ENCODE peak calls at places on chromosomes 5 and 9, in nine cellular contexts. One of them, this sample, is unnamed.

GRCh38 chr9:12785251-12785880 is 10.5 kb downstream of the LURAP1L start:
- DNase-seq in activated T-helper 1 cell treated with anti-CD3 and anti-CD28 coated beads, Interleukin-2, amount 50 U/mL, for 16 hours: no peak
- DNase-seq in NCI-H2171 treated with DMSO at 0.1 percent for 48 hours: no peak
- DNase-seq in thyroid gland: peak
- DNase-seq in stimulated activated CD8-positive, alpha-beta memory T cell treated with anti-CD3 and anti-CD28 coated beads, Interleukin-2, amount 100 ng/mL, for 1 hour: no peak
- DNase-seq in NCI-H1436: no peak
- DNase-seq in left ventricle myocardium superior: peak
- DNase-seq in activated CD4-positive, alpha-beta T cell treated with anti-CD3 and anti-CD28 coated beads, Interleukin-2, amount 50 U/mL, for 1 hour: no peak
- DNase-seq in choroid plexus epithelial cell: peak
- DNase-seq in this sample: no peak

GRCh38 chr9:97438666-97439065 is 26.8 kb downstream of the TDRD7 start:
- DNase-seq in activated T-helper 1 cell treated with anti-CD3 and anti-CD28 coated beads, Interleukin-2, amount 50 U/mL, for 16 hours: no peak
- DNase-seq in NCI-H2171 treated with DMSO at 0.1 percent for 48 hours: no peak
- DNase-seq in thyroid gland: no peak
- DNase-seq in stimulated activated CD8-positive, alpha-beta memory T cell treated with anti-CD3 and anti-CD28 coated beads, Interleukin-2, amount 100 ng/mL, for 1 hour: no peak
- DNase-seq in NCI-H1436: no peak
- DNase-seq in left ventricle myocardium superior: no peak
- DNase-seq in activated CD4-positive, alpha-beta T cell treated with anti-CD3 and anti-CD28 coated beads, Interleukin-2, amount 50 U/mL, for 1 hour: no peak
- DNase-seq in choroid plexus epithelial cell: peak
- DNase-seq in this sample: no peak

GRCh38 chr5:148849461-148849860 is 23.1 kb downstream of the ADRB2 start:
- DNase-seq in activated T-helper 1 cell treated with anti-CD3 and anti-CD28 coated beads, Interleukin-2, amount 50 U/mL, for 16 hours: no peak
- DNase-seq in NCI-H2171 treated with DMSO at 0.1 percent for 48 hours: no peak
- DNase-seq in thyroid gland: no peak
- DNase-seq in stimulated activated CD8-positive, alpha-beta memory T cell treated with anti-CD3 and anti-CD28 coated beads, Interleukin-2, amount 100 ng/mL, for 1 hour: peak
- DNase-seq in NCI-H1436: no peak
- DNase-seq in left ventricle myocardium superior: no peak
- DNase-seq in activated CD4-positive, alpha-beta T cell treated with anti-CD3 and anti-CD28 coated beads, Interleukin-2, amount 50 U/mL, for 1 hour: peak
- DNase-seq in choroid plexus epithelial cell: no peak
- DNase-seq in this sample: no peak

GRCh38 chr9:16377311-16377710 is 493.2 kb downstream of the BNC2 start:
- DNase-seq in activated T-helper 1 cell treated with anti-CD3 and anti-CD28 coated beads, Interleukin-2, amount 50 U/mL, for 16 hours: no peak
- DNase-seq in NCI-H2171 treated with DMSO at 0.1 percent for 48 hours: no peak
- DNase-seq in thyroid gland: no peak
- DNase-seq in stimulated activated CD8-positive, alpha-beta memory T cell treated with anti-CD3 and anti-CD28 coated beads, Interleukin-2, amount 100 ng/mL, for 1 hour: no peak
- DNase-seq in NCI-H1436: no peak
- DNase-seq in left ventricle myocardium superior: no peak
- DNase-seq in activated CD4-positive, alpha-beta T cell treated with anti-CD3 and anti-CD28 coated beads, Interleukin-2, amount 50 U/mL, for 1 hour: no peak
- DNase-seq in choroid plexus epithelial cell: no peak
- DNase-seq in this sample: no peak

GRCh38 chr9:86575137-86575536 is 220.9 kb upstream of the TUT7 start:
- DNase-seq in activated T-helper 1 cell treated with anti-CD3 and anti-CD28 coated beads, Interleukin-2, amount 50 U/mL, for 16 hours: no peak
- DNase-seq in NCI-H2171 treated with DMSO at 0.1 percent for 48 hours: no peak
- DNase-seq in thyroid gland: no peak
- DNase-seq in stimulated activated CD8-positive, alpha-beta memory T cell treated with anti-CD3 and anti-CD28 coated beads, Interleukin-2, amount 100 ng/mL, for 1 hour: no peak
- DNase-seq in NCI-H1436: no peak
- DNase-seq in left ventricle myocardium superior: no peak
- DNase-seq in activated CD4-positive, alpha-beta T cell treated with anti-CD3 and anti-CD28 coated beads, Interleukin-2, amount 50 U/mL, for 1 hour: no peak
- DNase-seq in choroid plexus epithelial cell: no peak
- DNase-seq in this sample: no peak

GRCh38 chr5:89816038-89816437 is 593.5 kb downstream of the CETN3 start:
- DNase-seq in activated T-helper 1 cell treated with anti-CD3 and anti-CD28 coated beads, Interleukin-2, amount 50 U/mL, for 16 hours: no peak
- DNase-seq in NCI-H2171 treated with DMSO at 0.1 percent for 48 hours: no peak
- DNase-seq in thyroid gland: no peak
- DNase-seq in stimulated activated CD8-positive, alpha-beta memory T cell treated with anti-CD3 and anti-CD28 coated beads, Interleukin-2, amount 100 ng/mL, for 1 hour: no peak
- DNase-seq in NCI-H1436: no peak
- DNase-seq in left ventricle myocardium superior: no peak
- DNase-seq in activated CD4-positive, alpha-beta T cell treated with anti-CD3 and anti-CD28 coated beads, Interleukin-2, amount 50 U/mL, for 1 hour: no peak
- DNase-seq in choroid plexus epithelial cell: no peak
- DNase-seq in this sample: no peak

GRCh38 chr5:488744-489688 is 35.2 kb downstream of the SLC9A3 start:
- DNase-seq in activated T-helper 1 cell treated with anti-CD3 and anti-CD28 coated beads, Interleukin-2, amount 50 U/mL, for 16 hours: no peak
- DNase-seq in NCI-H2171 treated with DMSO at 0.1 percent for 48 hours: no peak
- DNase-seq in thyroid gland: no peak
- DNase-seq in stimulated activated CD8-positive, alpha-beta memory T cell treated with anti-CD3 and anti-CD28 coated beads, Interleukin-2, amount 100 ng/mL, for 1 hour: no peak
- DNase-seq in NCI-H1436: no peak
- DNase-seq in left ventricle myocardium superior: no peak
- DNase-seq in activated CD4-positive, alpha-beta T cell treated with anti-CD3 and anti-CD28 coated beads, Interleukin-2, amount 50 U/mL, for 1 hour: no peak
- DNase-seq in choroid plexus epithelial cell: no peak
- DNase-seq in this sample: no peak

GRCh38 chr9:123237220-123237619 is 31.2 kb downstream of the STRBP start:
- DNase-seq in activated T-helper 1 cell treated with anti-CD3 and anti-CD28 coated beads, Interleukin-2, amount 50 U/mL, for 16 hours: no peak
- DNase-seq in NCI-H2171 treated with DMSO at 0.1 percent for 48 hours: no peak
- DNase-seq in thyroid gland: no peak
- DNase-seq in stimulated activated CD8-positive, alpha-beta memory T cell treated with anti-CD3 and anti-CD28 coated beads, Interleukin-2, amount 100 ng/mL, for 1 hour: no peak
- DNase-seq in NCI-H1436: no peak
- DNase-seq in left ventricle myocardium superior: no peak
- DNase-seq in activated CD4-positive, alpha-beta T cell treated with anti-CD3 and anti-CD28 coated beads, Interleukin-2, amount 50 U/mL, for 1 hour: no peak
- DNase-seq in choroid plexus epithelial cell: no peak
- DNase-seq in this sample: no peak

GRCh38 chr5:78162253-78162862 is 132.1 kb downstream of the AP3B1 start:
- DNase-seq in activated T-helper 1 cell treated with anti-CD3 and anti-CD28 coated beads, Interleukin-2, amount 50 U/mL, for 16 hours: no peak
- DNase-seq in NCI-H2171 treated with DMSO at 0.1 percent for 48 hours: peak
- DNase-seq in thyroid gland: no peak
- DNase-seq in stimulated activated CD8-positive, alpha-beta memory T cell treated with anti-CD3 and anti-CD28 coated beads, Interleukin-2, amount 100 ng/mL, for 1 hour: no peak
- DNase-seq in NCI-H1436: peak
- DNase-seq in left ventricle myocardium superior: no peak
- DNase-seq in activated CD4-positive, alpha-beta T cell treated with anti-CD3 and anti-CD28 coated beads, Interleukin-2, amount 50 U/mL, for 1 hour: no peak
- DNase-seq in choroid plexus epithelial cell: peak
- DNase-seq in this sample: no peak

GRCh38 chr9:109164040-109164439 is 3.0 kb downstream of the FRRS1L start:
- DNase-seq in activated T-helper 1 cell treated with anti-CD3 and anti-CD28 coated beads, Interleukin-2, amount 50 U/mL, for 16 hours: no peak
- DNase-seq in NCI-H2171 treated with DMSO at 0.1 percent for 48 hours: no peak
- DNase-seq in thyroid gland: no peak
- DNase-seq in stimulated activated CD8-positive, alpha-beta memory T cell treated with anti-CD3 and anti-CD28 coated beads, Interleukin-2, amount 100 ng/mL, for 1 hour: no peak
- DNase-seq in NCI-H1436: no peak
- DNase-seq in left ventricle myocardium superior: no peak
- DNase-seq in activated CD4-positive, alpha-beta T cell treated with anti-CD3 and anti-CD28 coated beads, Interleukin-2, amount 50 U/mL, for 1 hour: no peak
- DNase-seq in choroid plexus epithelial cell: no peak
- DNase-seq in this sample: no peak

GRCh38 chr5:108629779-108630178 is 117.9 kb upstream of the FER start:
- DNase-seq in activated T-helper 1 cell treated with anti-CD3 and anti-CD28 coated beads, Interleukin-2, amount 50 U/mL, for 16 hours: no peak
- DNase-seq in NCI-H2171 treated with DMSO at 0.1 percent for 48 hours: peak
- DNase-seq in thyroid gland: no peak
- DNase-seq in stimulated activated CD8-positive, alpha-beta memory T cell treated with anti-CD3 and anti-CD28 coated beads, Interleukin-2, amount 100 ng/mL, for 1 hour: no peak
- DNase-seq in NCI-H1436: no peak
- DNase-seq in left ventricle myocardium superior: no peak
- DNase-seq in activated CD4-positive, alpha-beta T cell treated with anti-CD3 and anti-CD28 coated beads, Interleukin-2, amount 50 U/mL, for 1 hour: no peak
- DNase-seq in choroid plexus epithelial cell: no peak
- DNase-seq in this sample: no peak

GRCh38 chr9:106980551-106981101 is 117.7 kb downstream of the ZNF462 start:
- DNase-seq in activated T-helper 1 cell treated with anti-CD3 and anti-CD28 coated beads, Interleukin-2, amount 50 U/mL, for 16 hours: no peak
- DNase-seq in NCI-H2171 treated with DMSO at 0.1 percent for 48 hours: no peak
- DNase-seq in thyroid gland: no peak
- DNase-seq in stimulated activated CD8-positive, alpha-beta memory T cell treated with anti-CD3 and anti-CD28 coated beads, Interleukin-2, amount 100 ng/mL, for 1 hour: no peak
- DNase-seq in NCI-H1436: no peak
- DNase-seq in left ventricle myocardium superior: no peak
- DNase-seq in activated CD4-positive, alpha-beta T cell treated with anti-CD3 and anti-CD28 coated beads, Interleukin-2, amount 50 U/mL, for 1 hour: no peak
- DNase-seq in choroid plexus epithelial cell: peak
- DNase-seq in this sample: no peak

GRCh38 chr9:23447944-23448343 is 378.1 kb downstream of the ELAVL2 start:
- DNase-seq in activated T-helper 1 cell treated with anti-CD3 and anti-CD28 coated beads, Interleukin-2, amount 50 U/mL, for 16 hours: no peak
- DNase-seq in NCI-H2171 treated with DMSO at 0.1 percent for 48 hours: no peak
- DNase-seq in thyroid gland: no peak
- DNase-seq in stimulated activated CD8-positive, alpha-beta memory T cell treated with anti-CD3 and anti-CD28 coated beads, Interleukin-2, amount 100 ng/mL, for 1 hour: no peak
- DNase-seq in NCI-H1436: no peak
- DNase-seq in left ventricle myocardium superior: no peak
- DNase-seq in activated CD4-positive, alpha-beta T cell treated with anti-CD3 and anti-CD28 coated beads, Interleukin-2, amount 50 U/mL, for 1 hour: no peak
- DNase-seq in choroid plexus epithelial cell: no peak
- DNase-seq in this sample: no peak

GRCh38 chr5:40428129-40428528 is 251.6 kb upstream of the PTGER4 start:
- DNase-seq in activated T-helper 1 cell treated with anti-CD3 and anti-CD28 coated beads, Interleukin-2, amount 50 U/mL, for 16 hours: no peak
- DNase-seq in NCI-H2171 treated with DMSO at 0.1 percent for 48 hours: no peak
- DNase-seq in thyroid gland: no peak
- DNase-seq in stimulated activated CD8-positive, alpha-beta memory T cell treated with anti-CD3 and anti-CD28 coated beads, Interleukin-2, amount 100 ng/mL, for 1 hour: no peak
- DNase-seq in NCI-H1436: no peak
- DNase-seq in left ventricle myocardium superior: peak
- DNase-seq in activated CD4-positive, alpha-beta T cell treated with anti-CD3 and anti-CD28 coated beads, Interleukin-2, amount 50 U/mL, for 1 hour: no peak
- DNase-seq in choroid plexus epithelial cell: peak
- DNase-seq in this sample: peak

GRCh38 chr9:134370213-134370492 is 43.9 kb downstream of the RXRA start:
- DNase-seq in activated T-helper 1 cell treated with anti-CD3 and anti-CD28 coated beads, Interleukin-2, amount 50 U/mL, for 16 hours: no peak
- DNase-seq in NCI-H2171 treated with DMSO at 0.1 percent for 48 hours: no peak
- DNase-seq in thyroid gland: no peak
- DNase-seq in stimulated activated CD8-positive, alpha-beta memory T cell treated with anti-CD3 and anti-CD28 coated beads, Interleukin-2, amount 100 ng/mL, for 1 hour: no peak
- DNase-seq in NCI-H1436: no peak
- DNase-seq in left ventricle myocardium superior: no peak
- DNase-seq in activated CD4-positive, alpha-beta T cell treated with anti-CD3 and anti-CD28 coated beads, Interleukin-2, amount 50 U/mL, for 1 hour: no peak
- DNase-seq in choroid plexus epithelial cell: no peak
- DNase-seq in this sample: no peak

GRCh38 chr9:116087751-116088194 is 65.8 kb upstream of the PAPPA start:
- DNase-seq in activated T-helper 1 cell treated with anti-CD3 and anti-CD28 coated beads, Interleukin-2, amount 50 U/mL, for 16 hours: no peak
- DNase-seq in NCI-H2171 treated with DMSO at 0.1 percent for 48 hours: peak
- DNase-seq in thyroid gland: no peak
- DNase-seq in stimulated activated CD8-positive, alpha-beta memory T cell treated with anti-CD3 and anti-CD28 coated beads, Interleukin-2, amount 100 ng/mL, for 1 hour: no peak
- DNase-seq in NCI-H1436: no peak
- DNase-seq in left ventricle myocardium superior: no peak
- DNase-seq in activated CD4-positive, alpha-beta T cell treated with anti-CD3 and anti-CD28 coated beads, Interleukin-2, amount 50 U/mL, for 1 hour: no peak
- DNase-seq in choroid plexus epithelial cell: peak
- DNase-seq in this sample: no peak

GRCh38 chr9:89383030-89383720 is 64.9 kb downstream of the SECISBP2 start:
- DNase-seq in activated T-helper 1 cell treated with anti-CD3 and anti-CD28 coated beads, Interleukin-2, amount 50 U/mL, for 16 hours: no peak
- DNase-seq in NCI-H2171 treated with DMSO at 0.1 percent for 48 hours: no peak
- DNase-seq in thyroid gland: no peak
- DNase-seq in stimulated activated CD8-positive, alpha-beta memory T cell treated with anti-CD3 and anti-CD28 coated beads, Interleukin-2, amount 100 ng/mL, for 1 hour: no peak
- DNase-seq in NCI-H1436: no peak
- DNase-seq in left ventricle myocardium superior: no peak
- DNase-seq in activated CD4-positive, alpha-beta T cell treated with anti-CD3 and anti-CD28 coated beads, Interleukin-2, amount 50 U/mL, for 1 hour: no peak
- DNase-seq in choroid plexus epithelial cell: no peak
- DNase-seq in this sample: no peak

GRCh38 chr5:39519566-39520231 is 94.9 kb upstream of the DAB2 start:
- DNase-seq in activated T-helper 1 cell treated with anti-CD3 and anti-CD28 coated beads, Interleukin-2, amount 50 U/mL, for 16 hours: no peak
- DNase-seq in NCI-H2171 treated with DMSO at 0.1 percent for 48 hours: no peak
- DNase-seq in thyroid gland: no peak
- DNase-seq in stimulated activated CD8-positive, alpha-beta memory T cell treated with anti-CD3 and anti-CD28 coated beads, Interleukin-2, amount 100 ng/mL, for 1 hour: no peak
- DNase-seq in NCI-H1436: no peak
- DNase-seq in left ventricle myocardium superior: no peak
- DNase-seq in activated CD4-positive, alpha-beta T cell treated with anti-CD3 and anti-CD28 coated beads, Interleukin-2, amount 50 U/mL, for 1 hour: no peak
- DNase-seq in choroid plexus epithelial cell: peak
- DNase-seq in this sample: no peak

GRCh38 chr9:97735070-97735600 is 38.0 kb upstream of the XPA start:
- DNase-seq in activated T-helper 1 cell treated with anti-CD3 and anti-CD28 coated beads, Interleukin-2, amount 50 U/mL, for 16 hours: no peak
- DNase-seq in NCI-H2171 treated with DMSO at 0.1 percent for 48 hours: no peak
- DNase-seq in thyroid gland: peak
- DNase-seq in stimulated activated CD8-positive, alpha-beta memory T cell treated with anti-CD3 and anti-CD28 coated beads, Interleukin-2, amount 100 ng/mL, for 1 hour: no peak
- DNase-seq in NCI-H1436: no peak
- DNase-seq in left ventricle myocardium superior: no peak
- DNase-seq in activated CD4-positive, alpha-beta T cell treated with anti-CD3 and anti-CD28 coated beads, Interleukin-2, amount 50 U/mL, for 1 hour: no peak
- DNase-seq in choroid plexus epithelial cell: no peak
- DNase-seq in this sample: no peak

GRCh38 chr9:101312661-101313060 is 72.1 kb downstream of the BAAT start:
- DNase-seq in activated T-helper 1 cell treated with anti-CD3 and anti-CD28 coated beads, Interleukin-2, amount 50 U/mL, for 16 hours: no peak
- DNase-seq in NCI-H2171 treated with DMSO at 0.1 percent for 48 hours: no peak
- DNase-seq in thyroid gland: no peak
- DNase-seq in stimulated activated CD8-positive, alpha-beta memory T cell treated with anti-CD3 and anti-CD28 coated beads, Interleukin-2, amount 100 ng/mL, for 1 hour: no peak
- DNase-seq in NCI-H1436: no peak
- DNase-seq in left ventricle myocardium superior: no peak
- DNase-seq in activated CD4-positive, alpha-beta T cell treated with anti-CD3 and anti-CD28 coated beads, Interleukin-2, amount 50 U/mL, for 1 hour: no peak
- DNase-seq in choroid plexus epithelial cell: no peak
- DNase-seq in this sample: no peak

GRCh38 chr5:170565077-170565476 is 61.3 kb downstream of the KCNIP1 start:
- DNase-seq in activated T-helper 1 cell treated with anti-CD3 and anti-CD28 coated beads, Interleukin-2, amount 50 U/mL, for 16 hours: no peak
- DNase-seq in NCI-H2171 treated with DMSO at 0.1 percent for 48 hours: no peak
- DNase-seq in thyroid gland: no peak
- DNase-seq in stimulated activated CD8-positive, alpha-beta memory T cell treated with anti-CD3 and anti-CD28 coated beads, Interleukin-2, amount 100 ng/mL, for 1 hour: no peak
- DNase-seq in NCI-H1436: no peak
- DNase-seq in left ventricle myocardium superior: no peak
- DNase-seq in activated CD4-positive, alpha-beta T cell treated with anti-CD3 and anti-CD28 coated beads, Interleukin-2, amount 50 U/mL, for 1 hour: no peak
- DNase-seq in choroid plexus epithelial cell: no peak
- DNase-seq in this sample: no peak

GRCh38 chr5:43244823-43245565 is 53.0 kb downstream of the NIM1K start:
- DNase-seq in activated T-helper 1 cell treated with anti-CD3 and anti-CD28 coated beads, Interleukin-2, amount 50 U/mL, for 16 hours: no peak
- DNase-seq in NCI-H2171 treated with DMSO at 0.1 percent for 48 hours: no peak
- DNase-seq in thyroid gland: no peak
- DNase-seq in stimulated activated CD8-positive, alpha-beta memory T cell treated with anti-CD3 and anti-CD28 coated beads, Interleukin-2, amount 100 ng/mL, for 1 hour: no peak
- DNase-seq in NCI-H1436: no peak
- DNase-seq in left ventricle myocardium superior: no peak
- DNase-seq in activated CD4-positive, alpha-beta T cell treated with anti-CD3 and anti-CD28 coated beads, Interleukin-2, amount 50 U/mL, for 1 hour: no peak
- DNase-seq in choroid plexus epithelial cell: no peak
- DNase-seq in this sample: no peak

GRCh38 chr9:91946825-91947224 is 3.2 kb downstream of the ROR2 start:
- DNase-seq in activated T-helper 1 cell treated with anti-CD3 and anti-CD28 coated beads, Interleukin-2, amount 50 U/mL, for 16 hours: no peak
- DNase-seq in NCI-H2171 treated with DMSO at 0.1 percent for 48 hours: no peak
- DNase-seq in thyroid gland: no peak
- DNase-seq in stimulated activated CD8-positive, alpha-beta memory T cell treated with anti-CD3 and anti-CD28 coated beads, Interleukin-2, amount 100 ng/mL, for 1 hour: no peak
- DNase-seq in NCI-H1436: no peak
- DNase-seq in left ventricle myocardium superior: no peak
- DNase-seq in activated CD4-positive, alpha-beta T cell treated with anti-CD3 and anti-CD28 coated beads, Interleukin-2, amount 50 U/mL, for 1 hour: no peak
- DNase-seq in choroid plexus epithelial cell: peak
- DNase-seq in this sample: no peak

GRCh38 chr9:91131433-91131839 is 230.3 kb downstream of the AUH start:
- DNase-seq in activated T-helper 1 cell treated with anti-CD3 and anti-CD28 coated beads, Interleukin-2, amount 50 U/mL, for 16 hours: no peak
- DNase-seq in NCI-H2171 treated with DMSO at 0.1 percent for 48 hours: no peak
- DNase-seq in thyroid gland: peak
- DNase-seq in stimulated activated CD8-positive, alpha-beta memory T cell treated with anti-CD3 and anti-CD28 coated beads, Interleukin-2, amount 100 ng/mL, for 1 hour: no peak
- DNase-seq in NCI-H1436: no peak
- DNase-seq in left ventricle myocardium superior: no peak
- DNase-seq in activated CD4-positive, alpha-beta T cell treated with anti-CD3 and anti-CD28 coated beads, Interleukin-2, amount 50 U/mL, for 1 hour: peak
- DNase-seq in choroid plexus epithelial cell: peak
- DNase-seq in this sample: no peak

GRCh38 chr9:32550046-32550608 is 2.0 kb upstream of the SMIM27 start:
- DNase-seq in activated T-helper 1 cell treated with anti-CD3 and anti-CD28 coated beads, Interleukin-2, amount 50 U/mL, for 16 hours: no peak
- DNase-seq in NCI-H2171 treated with DMSO at 0.1 percent for 48 hours: no peak
- DNase-seq in thyroid gland: peak
- DNase-seq in stimulated activated CD8-positive, alpha-beta memory T cell treated with anti-CD3 and anti-CD28 coated beads, Interleukin-2, amount 100 ng/mL, for 1 hour: no peak
- DNase-seq in NCI-H1436: no peak
- DNase-seq in left ventricle myocardium superior: no peak
- DNase-seq in activated CD4-positive, alpha-beta T cell treated with anti-CD3 and anti-CD28 coated beads, Interleukin-2, amount 50 U/mL, for 1 hour: no peak
- DNase-seq in choroid plexus epithelial cell: peak
- DNase-seq in this sample: no peak

GRCh38 chr5:138502121-138502520 is 36.8 kb downstream of the EGR1 start:
- DNase-seq in activated T-helper 1 cell treated with anti-CD3 and anti-CD28 coated beads, Interleukin-2, amount 50 U/mL, for 16 hours: no peak
- DNase-seq in NCI-H2171 treated with DMSO at 0.1 percent for 48 hours: no peak
- DNase-seq in thyroid gland: peak
- DNase-seq in stimulated activated CD8-positive, alpha-beta memory T cell treated with anti-CD3 and anti-CD28 coated beads, Interleukin-2, amount 100 ng/mL, for 1 hour: no peak
- DNase-seq in NCI-H1436: no peak
- DNase-seq in left ventricle myocardium superior: no peak
- DNase-seq in activated CD4-positive, alpha-beta T cell treated with anti-CD3 and anti-CD28 coated beads, Interleukin-2, amount 50 U/mL, for 1 hour: no peak
- DNase-seq in choroid plexus epithelial cell: no peak
- DNase-seq in this sample: no peak

GRCh38 chr9:38284039-38284767 is 108.3 kb upstream of the ALDH1B1 start:
- DNase-seq in activated T-helper 1 cell treated with anti-CD3 and anti-CD28 coated beads, Interleukin-2, amount 50 U/mL, for 16 hours: no peak
- DNase-seq in NCI-H2171 treated with DMSO at 0.1 percent for 48 hours: no peak
- DNase-seq in thyroid gland: no peak
- DNase-seq in stimulated activated CD8-positive, alpha-beta memory T cell treated with anti-CD3 and anti-CD28 coated beads, Interleukin-2, amount 100 ng/mL, for 1 hour: no peak
- DNase-seq in NCI-H1436: no peak
- DNase-seq in left ventricle myocardium superior: no peak
- DNase-seq in activated CD4-positive, alpha-beta T cell treated with anti-CD3 and anti-CD28 coated beads, Interleukin-2, amount 50 U/mL, for 1 hour: no peak
- DNase-seq in choroid plexus epithelial cell: no peak
- DNase-seq in this sample: no peak

This sample was measured in left cardiac atrium.